ENCODE peak calls at places on chromosomes 5 and 9, in six cellular contexts. One of them, this sample, is unnamed.

GRCh38 chr5:1001406-1002270 is 7.0 kb upstream of the NKD2 start:
- DNase-seq in dorsolateral prefrontal cortex: peak; percentile 20
- DNase-seq in astrocyte of the spinal cord: no peak
- DNase-seq in GM13977: no peak
- DNase-seq in WTC11: peak; percentile 7
- DNase-seq in adrenal gland: no peak
- DNase-seq in this sample: no peak

GRCh38 chr5:143495823-143496275 is 92.4 kb upstream of the NR3C1 start:
- DNase-seq in dorsolateral prefrontal cortex: no peak
- DNase-seq in astrocyte of the spinal cord: peak; percentile 63
- DNase-seq in GM13977: no peak
- DNase-seq in WTC11: no peak
- DNase-seq in adrenal gland: peak; percentile 21
- DNase-seq in this sample: no peak

GRCh38 chr9:36401179-36401740 is 1.2 kb upstream of the RNF38 start:
- DNase-seq in dorsolateral prefrontal cortex: peak; percentile 42
- DNase-seq in astrocyte of the spinal cord: peak; percentile 85
- DNase-seq in GM13977: peak; percentile 93
- DNase-seq in WTC11: no peak
- DNase-seq in adrenal gland: no peak
- DNase-seq in this sample: no peak

GRCh38 chr9:122845116-122845515 is 16.7 kb upstream of the PDCL start:
- DNase-seq in dorsolateral prefrontal cortex: no peak
- DNase-seq in astrocyte of the spinal cord: no peak
- DNase-seq in GM13977: no peak
- DNase-seq in WTC11: no peak
- DNase-seq in adrenal gland: no peak
- DNase-seq in this sample: no peak

GRCh38 chr5:59312223-59312622 is 581.3 kb downstream of the PDE4D start:
- DNase-seq in dorsolateral prefrontal cortex: no peak
- DNase-seq in astrocyte of the spinal cord: no peak
- DNase-seq in GM13977: no peak
- DNase-seq in WTC11: no peak
- DNase-seq in adrenal gland: no peak
- DNase-seq in this sample: no peak

GRCh38 chr9:29039258-29039657 is 1466.0 kb upstream of the C9orf72 start:
- DNase-seq in dorsolateral prefrontal cortex: no peak
- DNase-seq in astrocyte of the spinal cord: peak; percentile 22
- DNase-seq in GM13977: no peak
- DNase-seq in WTC11: no peak
- DNase-seq in adrenal gland: no peak
- DNase-seq in this sample: no peak

GRCh38 chr5:169832845-169833244 is 147.4 kb downstream of the INSYN2B start:
- DNase-seq in dorsolateral prefrontal cortex: no peak
- DNase-seq in astrocyte of the spinal cord: no peak
- DNase-seq in GM13977: no peak
- DNase-seq in WTC11: no peak
- DNase-seq in adrenal gland: no peak
- DNase-seq in this sample: no peak

GRCh38 chr5:147835386-147835798 is 3.9 kb upstream of the SPINK1 start:
- DNase-seq in dorsolateral prefrontal cortex: no peak
- DNase-seq in astrocyte of the spinal cord: no peak
- DNase-seq in GM13977: no peak
- DNase-seq in WTC11: no peak
- DNase-seq in adrenal gland: no peak
- DNase-seq in this sample: no peak

GRCh38 chr5:118557103-118557805 is 431.1 kb downstream of the DTWD2 start:
- DNase-seq in dorsolateral prefrontal cortex: peak; percentile 30
- DNase-seq in astrocyte of the spinal cord: no peak
- DNase-seq in GM13977: no peak
- DNase-seq in WTC11: no peak
- DNase-seq in adrenal gland: no peak
- DNase-seq in this sample: no peak

DNA sequence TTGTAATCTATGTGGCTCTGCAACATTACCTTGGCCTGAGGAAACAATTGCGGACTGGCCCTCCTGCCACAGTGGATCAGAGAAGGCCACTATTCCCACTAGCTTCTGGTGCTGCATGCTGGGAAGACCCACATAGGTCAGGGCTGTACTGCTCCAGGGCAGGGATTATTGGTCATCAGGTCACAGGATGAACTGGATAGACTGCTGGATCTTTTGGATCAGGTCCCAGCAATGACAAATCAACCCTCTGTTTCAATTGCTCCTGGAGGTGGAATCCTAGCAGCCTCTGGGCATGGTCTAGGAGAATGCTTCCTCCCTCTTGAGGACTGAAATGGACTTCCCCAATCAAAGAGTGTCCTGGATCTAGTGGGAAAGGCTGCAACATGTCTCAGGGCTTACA is 66.7 kb upstream of the PHF24 start:
- DNase-seq in dorsolateral prefrontal cortex: no peak
- DNase-seq in astrocyte of the spinal cord: no peak
- DNase-seq in GM13977: no peak
- DNase-seq in WTC11: no peak
- DNase-seq in adrenal gland: no peak
- DNase-seq in this sample: no peak
- TF ChIP-seq CTCF in dorsolateral prefrontal cortex: no peak
- TF ChIP-seq CTCF in astrocyte of the spinal cord: no peak
- TF ChIP-seq CTCF in GM13977: no peak
- TF ChIP-seq CTCF in WTC11: no peak
- TF ChIP-seq CTCF in adrenal gland: no peak
- TF ChIP-seq CTCF in this sample: no peak

GRCh38 chr9:101512116-101512515 is 21.5 kb upstream of the RNF20 start:
- DNase-seq in dorsolateral prefrontal cortex: no peak
- DNase-seq in astrocyte of the spinal cord: no peak
- DNase-seq in GM13977: no peak
- DNase-seq in WTC11: no peak
- DNase-seq in adrenal gland: no peak
- DNase-seq in this sample: no peak

GRCh38 chr9:101509572-101509971 is 24.1 kb upstream of the RNF20 start:
- DNase-seq in dorsolateral prefrontal cortex: no peak
- DNase-seq in astrocyte of the spinal cord: no peak
- DNase-seq in GM13977: no peak
- DNase-seq in WTC11: no peak
- DNase-seq in adrenal gland: no peak
- DNase-seq in this sample: no peak

GRCh38 chr9:101508203-101508602 is 25.4 kb upstream of the RNF20 start:
- DNase-seq in dorsolateral prefrontal cortex: no peak
- DNase-seq in astrocyte of the spinal cord: no peak
- DNase-seq in GM13977: no peak
- DNase-seq in WTC11: no peak
- DNase-seq in adrenal gland: no peak
- DNase-seq in this sample: no peak

GRCh38 chr9:101511009-101511408 is 22.6 kb upstream of the RNF20 start:
- DNase-seq in dorsolateral prefrontal cortex: no peak
- DNase-seq in astrocyte of the spinal cord: no peak
- DNase-seq in GM13977: no peak
- DNase-seq in WTC11: no peak
- DNase-seq in adrenal gland: no peak
- DNase-seq in this sample: no peak

GRCh38 chr9:101510344-101510940 is 23.2 kb upstream of the RNF20 start:
- DNase-seq in dorsolateral prefrontal cortex: no peak
- DNase-seq in astrocyte of the spinal cord: no peak
- DNase-seq in GM13977: no peak
- DNase-seq in WTC11: no peak
- DNase-seq in adrenal gland: no peak
- DNase-seq in this sample: no peak
- TF ChIP-seq CTCF in dorsolateral prefrontal cortex: no peak
- TF ChIP-seq CTCF in astrocyte of the spinal cord: no peak
- TF ChIP-seq CTCF in GM13977: no peak
- TF ChIP-seq CTCF in WTC11: no peak
- TF ChIP-seq CTCF in adrenal gland: no peak
- TF ChIP-seq CTCF in this sample: no peak

DNA sequence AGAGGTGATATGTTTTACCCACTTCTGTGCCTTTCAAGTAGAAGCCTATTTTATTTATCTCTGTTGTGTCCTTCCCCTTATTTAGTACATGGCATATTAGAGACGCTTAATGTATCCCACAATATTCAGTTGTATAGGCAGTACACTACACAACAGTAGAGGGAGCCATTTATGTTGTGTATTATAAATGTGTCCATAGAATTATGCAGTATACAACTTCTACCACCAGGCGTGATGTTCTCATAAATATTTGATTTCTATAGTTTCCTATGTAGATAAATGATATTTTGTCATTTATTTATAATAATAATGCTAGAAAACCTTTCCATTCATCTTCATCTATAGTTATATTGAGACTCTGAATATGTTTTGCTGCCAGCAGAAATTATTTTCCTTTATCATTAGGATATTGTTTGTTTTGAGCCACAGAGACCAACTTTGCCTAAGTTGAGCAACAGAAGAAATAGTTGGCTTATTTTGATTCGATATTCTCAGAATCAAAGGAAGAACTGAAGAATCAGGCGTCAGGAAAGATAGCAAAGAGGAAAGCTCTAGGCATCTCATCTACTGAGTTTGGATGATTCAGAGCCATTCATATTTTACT is 81.7 kb downstream of the ADAMTS19 start:
- DNase-seq in dorsolateral prefrontal cortex: no peak
- DNase-seq in astrocyte of the spinal cord: peak; percentile 2
- DNase-seq in GM13977: no peak
- DNase-seq in WTC11: no peak
- DNase-seq in adrenal gland: no peak
- DNase-seq in this sample: no peak
- TF ChIP-seq CTCF in dorsolateral prefrontal cortex: no peak
- TF ChIP-seq CTCF in astrocyte of the spinal cord: peak; percentile 33
- TF ChIP-seq CTCF in GM13977: peak; percentile 14
- TF ChIP-seq CTCF in WTC11: no peak
- TF ChIP-seq CTCF in adrenal gland: no peak
- TF ChIP-seq CTCF in this sample: peak; percentile 18

DNA sequence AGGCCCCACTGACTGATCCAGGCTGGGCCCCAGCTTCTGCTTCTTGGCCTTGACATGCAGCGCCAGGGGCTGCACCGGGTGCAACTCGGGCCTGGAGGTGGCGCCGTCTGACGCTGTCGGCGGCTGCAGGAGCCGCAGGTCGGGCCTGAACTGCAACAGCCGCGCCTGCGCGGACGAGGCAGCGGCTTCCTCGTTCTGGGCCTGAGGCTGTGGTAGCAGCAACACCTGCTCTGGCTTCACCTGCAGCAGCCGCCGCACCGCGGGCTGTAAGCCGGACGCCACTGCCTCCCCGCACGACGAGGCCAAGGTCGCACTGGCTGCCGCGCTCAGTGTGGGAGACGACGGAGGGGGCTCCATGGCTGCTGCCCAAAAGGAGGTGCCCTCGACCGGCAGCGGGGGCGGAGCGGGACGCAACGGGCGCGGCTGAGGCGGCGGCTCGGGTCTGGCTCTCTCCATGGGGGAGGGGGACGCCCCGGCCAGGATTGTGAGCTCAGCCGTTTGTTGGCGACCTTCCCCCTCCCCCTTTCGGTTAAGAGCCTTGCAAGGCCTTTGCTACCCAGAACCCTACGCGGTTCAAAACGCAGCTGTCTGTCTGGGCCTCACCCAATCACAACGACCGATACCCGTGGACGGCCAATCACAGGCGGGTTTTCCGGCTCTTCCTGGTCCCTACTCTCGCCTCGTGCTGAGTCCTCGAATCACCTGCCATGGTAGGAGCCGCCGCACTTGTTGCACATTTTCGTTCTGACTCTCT is 438 bp downstream of the SOX30 start:
- DNase-seq in dorsolateral prefrontal cortex: no peak
- DNase-seq in astrocyte of the spinal cord: peak; percentile 35
- DNase-seq in GM13977: peak; percentile 73
- DNase-seq in WTC11: peak; percentile 89
- DNase-seq in adrenal gland: peak; percentile 48
- DNase-seq in this sample: peak; percentile 53
- TF ChIP-seq CTCF in dorsolateral prefrontal cortex: no peak
- TF ChIP-seq CTCF in astrocyte of the spinal cord: peak; percentile 28
- TF ChIP-seq CTCF in GM13977: peak; percentile 50
- TF ChIP-seq CTCF in WTC11: no peak
- TF ChIP-seq CTCF in adrenal gland: peak; percentile 8
- TF ChIP-seq CTCF in this sample: peak; percentile 45

DNA sequence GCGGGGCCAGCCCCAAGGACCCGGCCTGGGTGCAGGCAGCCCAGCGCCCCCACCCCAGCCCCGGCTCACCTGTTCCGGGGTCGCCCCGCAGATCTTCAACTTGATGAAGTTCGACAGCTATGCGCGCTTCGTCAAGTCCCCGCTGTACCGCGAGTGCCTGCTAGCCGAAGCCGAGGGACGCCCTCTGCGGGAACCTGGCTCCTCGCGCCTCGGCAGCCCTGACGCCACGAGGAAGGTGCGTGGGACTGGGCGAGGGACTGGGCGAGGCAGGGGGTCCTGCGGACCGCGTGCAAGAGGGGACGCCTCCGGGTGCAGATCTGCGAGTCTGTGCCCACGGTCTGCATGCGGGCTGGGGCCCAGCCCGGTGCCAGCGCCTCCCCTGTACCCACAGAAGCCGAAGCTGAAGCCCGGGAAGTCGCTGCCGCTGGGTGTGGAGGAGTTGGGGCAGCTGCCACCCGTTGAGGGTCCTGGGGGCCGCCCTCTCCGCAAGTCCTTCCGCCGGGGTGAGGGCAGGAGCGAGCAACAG is 9.7 kb downstream of the RGS14 start:
- DNase-seq in dorsolateral prefrontal cortex: no peak
- DNase-seq in astrocyte of the spinal cord: no peak
- DNase-seq in GM13977: no peak
- DNase-seq in WTC11: no peak
- DNase-seq in adrenal gland: no peak
- DNase-seq in this sample: no peak
- TF ChIP-seq CTCF in dorsolateral prefrontal cortex: no peak
- TF ChIP-seq CTCF in astrocyte of the spinal cord: no peak
- TF ChIP-seq CTCF in GM13977: no peak
- TF ChIP-seq CTCF in WTC11: no peak
- TF ChIP-seq CTCF in adrenal gland: no peak
- TF ChIP-seq CTCF in this sample: no peak

DNA sequence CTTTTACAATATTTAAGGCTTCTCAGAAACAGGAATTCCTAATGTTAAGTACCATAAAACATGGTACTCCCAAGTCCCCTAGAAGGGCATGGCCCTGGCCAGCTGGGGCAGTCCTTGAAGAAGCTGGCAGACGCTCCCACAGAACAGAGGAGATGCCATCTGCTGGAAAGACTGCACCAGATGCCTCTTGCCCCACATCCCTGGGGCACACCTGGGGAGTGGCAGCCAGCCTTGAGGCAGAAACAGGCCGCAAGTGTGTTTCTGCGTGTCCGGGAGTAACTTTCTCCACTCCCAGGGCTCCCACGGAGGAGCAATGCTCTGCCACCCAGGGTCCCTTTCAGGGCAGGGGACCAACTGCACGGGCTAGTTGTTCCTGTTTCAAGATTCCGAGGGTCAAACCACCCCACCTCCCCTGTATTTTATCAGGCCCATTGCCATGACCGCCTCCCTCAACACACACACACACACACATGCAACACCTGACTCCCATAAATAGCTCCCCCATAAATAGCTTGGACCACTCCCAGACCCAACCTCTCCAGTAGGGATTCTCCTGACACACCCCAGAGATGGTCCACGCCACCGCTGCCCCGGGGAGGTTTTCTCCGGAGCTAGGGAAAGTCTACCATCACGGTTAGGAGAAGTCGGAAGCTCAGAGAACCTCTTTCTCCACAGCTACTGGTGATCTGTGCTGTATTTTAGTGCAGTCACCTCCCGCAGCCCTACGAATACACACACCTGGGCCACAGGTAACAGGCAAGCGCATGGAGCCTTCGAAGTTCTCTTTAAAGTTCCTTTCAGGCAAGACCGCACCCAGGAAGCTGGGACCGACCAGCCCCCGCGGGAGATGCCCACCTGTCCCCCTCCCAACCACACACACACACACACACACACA is 1.5 kb downstream of the SPOCK1 start:
- DNase-seq in dorsolateral prefrontal cortex: peak; percentile 54
- DNase-seq in astrocyte of the spinal cord: no peak
- DNase-seq in GM13977: no peak
- DNase-seq in WTC11: no peak
- DNase-seq in adrenal gland: no peak
- DNase-seq in this sample: no peak
- TF ChIP-seq CTCF in dorsolateral prefrontal cortex: no peak
- TF ChIP-seq CTCF in astrocyte of the spinal cord: no peak
- TF ChIP-seq CTCF in GM13977: no peak
- TF ChIP-seq CTCF in WTC11: no peak
- TF ChIP-seq CTCF in adrenal gland: no peak
- TF ChIP-seq CTCF in this sample: no peak